ENCODE peak calls at places on chromosomes 13 and 19, in seven cellular contexts. W is PC-3; Z is bronchial epithelial cell; C is CD8-positive, alpha-beta memory T cell; F is stimulated activated CD4-positive, alpha-beta T cell treated with anti-CD3 and anti-CD28 coated beads, Interleukin-4, amount 100 ng/mL, for 4 hours; G is right cardiac atrium; Y is HTR-8/SVneo. P is an unnamed sample.

GRCh38 chr13:30388401-30389283 is 33.7 kb upstream of the UBE2L5 start:
- DNase-seq in W (peak), Z (peak), C (no peak), F (no peak), G (peak), Y (no peak), P (no peak)

GRCh38 chr19:55172741-55173140 is 6.3 kb upstream of the DNAAF3 start:
- DNase-seq in W (peak), Z (peak), C (no peak), F (no peak), G (no peak), Y (no peak), P (no peak)

GRCh38 chr19:30490760-30491159 is 118.6 kb downstream of the ZNF536 start:
- DNase-seq in W (no peak), Z (no peak), C (no peak), F (no peak), G (no peak), Y (no peak), P (no peak)

GRCh38 chr19:7701049-7701653 is 780 bp downstream of the FCER2 start:
- DNase-seq in W (no peak), Z (no peak), C (no peak), F (no peak), G (no peak), Y (no peak), P (no peak)

GRCh38 chr19:3612330-3612729 is 5.7 kb upstream of the TBXA2R start:
- DNase-seq in W (no peak), Z (no peak), C (no peak), F (no peak), G (peak), Y (no peak), P (no peak)

GRCh38 chr13:107099661-107100060 is 531.7 kb upstream of the ARGLU1 start:
- DNase-seq in W (peak), Z (peak), C (no peak), F (no peak), G (no peak), Y (no peak), P (no peak)

GRCh38 chr13:98539655-98540054 is 37.3 kb downstream of the STK24 start:
- DNase-seq in W (no peak), Z (no peak), C (no peak), F (no peak), G (no peak), Y (no peak), P (no peak)

GRCh38 chr13:99351772-99352171 is 44.6 kb upstream of the GPR183 start:
- DNase-seq in W (no peak), Z (no peak), C (peak), F (no peak), G (no peak), Y (no peak), P (no peak)

GRCh38 chr19:46746281-46746965 is at the start of gene STRN4:
- DNase-seq in W (peak), Z (no peak), C (peak), F (peak), G (peak), Y (peak), P (no peak)

GRCh38 chr13:50518791-50519201 is 324.7 kb downstream of the DLEU7 start:
- DNase-seq in W (no peak), Z (no peak), C (no peak), F (no peak), G (no peak), Y (no peak), P (no peak)

GRCh38 chr19:12611361-12611699 is 610 bp downstream of the ZNF791 start:
- DNase-seq in W (peak), Z (peak), C (no peak), F (no peak), G (peak), Y (peak), P (no peak)

GRCh38 chr19:43589277-43589676 is 6.7 kb downstream of the IRGQ start:
- DNase-seq in W (no peak), Z (no peak), C (no peak), F (no peak), G (no peak), Y (no peak), P (no peak)

P was measured in AG04449.